ENCODE peak calls at places on chromosomes 13 and 19, in eight cellular contexts. D is WERI-Rb-1; Z is SK-N-MC; G is GM23248; C is fibroblast of mammary gland; Q is K562; Y is CD8-positive, alpha-beta T cell; A is CD8-positive, alpha-beta memory T cell. N is an unnamed sample.

GRCh38 chr13:33611016-33611805 is 206.7 kb upstream of the RFC3 start:
- DNase-seq in Q (no peak), Y (no peak), D (no peak), C (peak), G (no peak), Z (peak), A (no peak), N (no peak)

GRCh38 chr13:112756967-112757758 is 67.3 kb downstream of the ATP11A start:
- DNase-seq in D (no peak), C (peak), G (no peak), Y (no peak), A (no peak), Q (no peak), Z (no peak), N (no peak)

GRCh38 chr13:112010714-112011113 is 56.2 kb upstream of the SOX1 start:
- DNase-seq in D (no peak), Y (no peak), G (no peak), Z (no peak), Q (no peak), A (no peak), C (no peak), N (no peak)

GRCh38 chr19:19368087-19368486 is 37.4 kb upstream of the GATAD2A start:
- DNase-seq in A (no peak), C (no peak), G (no peak), Y (no peak), D (no peak), Z (no peak), Q (no peak), N (no peak)

GRCh38 chr13:26132756-26133155 is 80.9 kb upstream of the SHISA2 start:
- DNase-seq in D (peak), G (peak), A (no peak), Y (no peak), Q (no peak), C (peak), Z (peak), N (peak)

GRCh38 chr13:112029143-112029542 is 37.8 kb upstream of the SOX1 start:
- DNase-seq in A (no peak), Z (no peak), Y (no peak), G (no peak), Q (no peak), D (no peak), C (no peak), N (no peak)

GRCh38 chr13:45623516-45624090 is 8.1 kb upstream of the ERICH6B start:
- DNase-seq in C (peak), Y (no peak), G (peak), Z (no peak), D (no peak), Q (peak), A (no peak), N (peak)

GRCh38 chr13:112161441-112162301 is 94.7 kb downstream of the SOX1 start:
- DNase-seq in A (no peak), Q (no peak), Y (no peak), C (no peak), G (no peak), D (no peak), Z (no peak), N (no peak)

GRCh38 chr19:651991-652390 is 11.0 kb downstream of the RNF126 start:
- DNase-seq in D (no peak), G (no peak), Y (no peak), A (no peak), Z (no peak), Q (no peak), C (no peak), N (no peak)

GRCh38 chr19:23328211-23328610 is 67.1 kb downstream of the ZNF91 start:
- DNase-seq in Q (no peak), C (no peak), D (no peak), Y (no peak), Z (no peak), A (no peak), G (no peak), N (no peak)

GRCh38 chr19:45599286-45599685 is 2.7 kb downstream of the GPR4 start:
- DNase-seq in Y (no peak), Z (no peak), D (no peak), G (no peak), A (no peak), C (no peak), Q (no peak), N (no peak)

GRCh38 chr19:45595814-45596213 is 6.2 kb downstream of the GPR4 start:
- DNase-seq in Q (no peak), D (no peak), C (peak), G (peak), A (no peak), Z (no peak), Y (no peak), N (no peak)

GRCh38 chr19:45600340-45600885 is 1.6 kb downstream of the GPR4 start:
- DNase-seq in C (no peak), G (no peak), Q (no peak), A (no peak), D (no peak), Z (no peak), Y (no peak), N (no peak)

GRCh38 chr19:45598267-45599011 is 3.6 kb downstream of the GPR4 start:
- DNase-seq in Z (no peak), G (peak), C (peak), D (no peak), Q (no peak), Y (no peak), A (no peak), N (peak)

DNA sequence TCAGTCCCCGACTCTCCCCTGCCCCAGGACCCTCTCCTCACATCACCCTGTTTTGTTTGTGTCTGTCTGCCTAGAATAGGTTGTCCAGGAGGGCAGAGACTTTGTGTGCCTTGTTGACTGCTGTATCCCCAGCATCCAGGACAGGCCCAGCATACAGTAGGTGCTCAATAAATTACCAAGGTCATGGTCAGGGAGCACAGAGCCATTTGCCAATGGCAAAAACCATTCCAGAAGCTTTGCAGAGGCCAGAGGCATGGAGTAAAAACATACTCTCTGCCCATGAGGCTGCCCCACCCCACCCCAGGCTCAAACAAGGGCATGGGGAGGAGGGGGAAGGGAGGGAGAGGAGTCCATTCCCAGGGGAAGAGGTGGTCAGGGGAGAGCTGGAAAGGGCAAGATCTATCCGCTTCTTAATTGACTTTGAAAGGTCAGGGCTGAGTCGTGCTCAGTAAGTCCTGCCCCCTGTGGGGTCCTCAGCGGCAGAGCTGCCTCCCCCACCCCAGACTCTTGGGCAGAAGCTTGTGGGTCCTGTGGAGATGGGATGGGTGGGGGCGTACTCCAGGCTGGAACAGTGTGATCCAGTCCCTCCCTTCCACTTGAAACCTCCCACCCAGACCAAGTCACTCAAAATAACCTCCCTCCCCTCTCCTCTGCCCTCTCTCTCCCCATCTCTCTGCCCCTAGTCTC is 4.4 kb downstream of the GPR4 start:
- DNase-seq in D (no peak), Q (no peak), A (no peak), G (no peak), C (no peak), Z (no peak), Y (no peak), N (no peak)
- H3K4me3 ChIP-seq in D (no peak), Q (no peak), A (no peak), G (peak), C (no peak), Z (no peak), Y (no peak), N (peak)

GRCh38 chr13:75399879-75400217 is 82.1 kb downstream of the TBC1D4 start:
- DNase-seq in C (no peak), Y (no peak), G (no peak), Q (no peak), Z (no peak), A (no peak), D (no peak), N (no peak)

GRCh38 chr13:75405976-75406703 is 75.8 kb downstream of the TBC1D4 start:
- DNase-seq in C (peak), Q (no peak), A (no peak), D (no peak), Z (no peak), G (no peak), Y (no peak), N (no peak)

GRCh38 chr13:75404721-75405120 is 77.2 kb downstream of the TBC1D4 start:
- DNase-seq in D (no peak), Y (no peak), Z (no peak), G (no peak), C (no peak), Q (no peak), A (no peak), N (no peak)

GRCh38 chr13:75400775-75401174 is 81.2 kb downstream of the TBC1D4 start:
- DNase-seq in G (no peak), A (no peak), Q (no peak), Z (no peak), Y (no peak), C (no peak), D (no peak), N (no peak)

DNA sequence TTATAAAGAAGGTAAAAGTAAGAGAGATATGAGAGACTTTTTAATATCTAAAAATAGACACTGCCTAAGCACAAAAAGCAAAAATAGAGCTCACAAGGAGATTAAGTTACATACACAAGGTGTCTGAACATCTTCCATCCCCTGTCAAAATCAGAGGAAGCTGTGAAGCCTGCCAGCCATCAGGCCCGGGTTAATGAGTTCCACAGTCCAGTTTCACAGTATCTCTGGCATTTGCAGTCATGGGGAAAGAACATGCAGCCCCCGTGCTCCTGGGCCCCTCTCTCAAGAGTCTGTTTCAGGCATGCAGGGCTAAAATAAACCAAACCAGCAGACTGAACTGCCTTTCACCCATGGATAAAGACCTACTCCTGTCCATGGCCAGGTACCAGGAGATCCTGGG is 79.2 kb downstream of the TBC1D4 start:
- DNase-seq in A (no peak), Z (no peak), Q (no peak), Y (no peak), C (no peak), G (no peak), D (no peak), N (no peak)
- H3K4me3 ChIP-seq in A (no peak), Z (no peak), Q (no peak), Y (no peak), C (no peak), G (no peak), D (no peak), N (no peak)

DNA sequence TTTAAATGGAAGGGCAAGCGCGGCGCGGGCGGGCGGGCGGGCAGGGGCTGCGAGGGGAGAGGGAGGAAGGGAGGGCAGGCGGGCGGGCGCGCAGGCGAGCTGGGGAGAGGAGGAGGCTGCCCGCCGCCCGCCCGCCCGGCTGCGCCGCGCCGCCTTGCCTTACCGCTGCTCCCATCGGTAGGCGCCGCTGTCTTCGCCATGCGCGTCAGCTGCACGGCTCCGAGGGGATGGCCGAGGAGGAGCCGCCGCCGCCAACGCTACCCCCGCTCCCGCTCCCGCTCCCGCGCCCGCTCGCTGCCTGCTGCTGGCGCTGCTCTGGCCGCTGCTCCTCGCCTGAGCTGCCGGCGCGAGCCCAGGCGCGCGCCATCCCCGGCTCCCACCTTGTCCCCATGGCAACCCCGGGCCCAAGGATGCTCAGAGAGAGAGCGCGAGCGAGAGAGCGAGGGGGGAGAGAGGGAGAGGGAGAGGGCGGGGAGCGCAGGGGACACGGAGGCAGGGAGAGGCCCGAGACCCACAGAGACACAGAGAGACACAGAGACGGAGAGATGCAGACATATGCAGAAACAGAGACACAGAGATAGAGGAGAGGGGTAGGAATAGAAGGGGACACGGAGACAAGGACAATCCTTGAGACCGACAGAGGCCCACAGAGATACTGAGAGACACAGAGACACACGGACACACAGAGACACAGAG is 40.3 kb downstream of the DEDD2 start:
- DNase-seq in Q (peak), Z (no peak), A (peak), C (peak), Y (peak), G (peak), D (peak), N (peak)
- H3K4me3 ChIP-seq in Q (no peak), Z (peak), A (peak), C (no peak), Y (peak), G (peak), D (peak), N (peak)

GRCh38 chr19:7346488-7346971 is 2.2 kb upstream of the ARHGEF18 start:
- DNase-seq in Z (no peak), Q (no peak), Y (no peak), D (no peak), A (no peak), C (no peak), G (no peak), N (no peak)

GRCh38 chr19:7348587-7349230 is at the start of gene ARHGEF18:
- DNase-seq in D (no peak), Q (no peak), Z (no peak), G (no peak), A (peak), Y (peak), C (no peak), N (no peak)

GRCh38 chr19:7351861-7352260 is 3.1 kb downstream of the ARHGEF18 start:
- DNase-seq in Q (no peak), Z (no peak), Y (no peak), D (no peak), A (no peak), G (no peak), C (no peak), N (no peak)

GRCh38 chr19:7349231-7349591 is 474 bp downstream of the ARHGEF18 start:
- DNase-seq in Q (no peak), G (no peak), C (no peak), D (no peak), Y (no peak), A (no peak), Z (no peak), N (no peak)

GRCh38 chr19:7349961-7350711 is 1.4 kb downstream of the ARHGEF18 start:
- DNase-seq in Z (no peak), Y (peak), D (no peak), A (peak), Q (no peak), G (no peak), C (no peak), N (no peak)
- H3K4me3 ChIP-seq in Z (no peak), Y (peak), D (no peak), A (peak), Q (no peak), G (no peak), C (no peak), N (no peak)

DNA sequence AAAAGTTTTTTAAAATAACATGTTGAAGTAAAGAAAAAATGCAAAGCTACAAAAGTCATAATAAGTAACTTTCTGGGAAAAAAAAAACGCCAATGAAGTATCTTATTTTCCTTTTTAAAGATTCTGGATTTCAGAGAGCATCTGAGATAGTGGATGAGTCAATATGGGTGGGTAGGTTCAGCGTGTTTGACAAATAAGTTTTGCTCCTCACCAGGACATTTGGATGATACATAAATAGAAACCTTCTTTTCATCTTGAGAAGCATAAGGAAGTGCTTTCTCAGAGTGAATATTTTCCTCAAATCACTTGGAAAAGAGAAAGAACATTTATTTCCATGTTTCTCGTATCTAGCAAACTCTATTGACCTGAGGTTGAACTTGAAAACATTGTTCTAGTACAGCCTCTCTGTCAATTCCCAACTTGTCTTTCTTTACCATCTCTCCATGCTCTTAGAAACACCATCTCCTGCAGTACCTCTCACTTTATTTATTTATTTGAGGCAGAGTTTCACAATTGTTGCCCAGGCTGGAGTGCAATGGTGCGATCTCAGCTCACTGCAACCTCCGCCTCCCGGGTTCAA is 463.3 kb downstream of the KLF5 start:
- DNase-seq in G (peak), Y (no peak), C (peak), D (no peak), Z (no peak), Q (no peak), A (no peak), N (no peak)
- H3K4me3 ChIP-seq in G (no peak), Y (no peak), C (no peak), D (no peak), Z (no peak), Q (no peak), A (no peak), N (no peak)

DNA sequence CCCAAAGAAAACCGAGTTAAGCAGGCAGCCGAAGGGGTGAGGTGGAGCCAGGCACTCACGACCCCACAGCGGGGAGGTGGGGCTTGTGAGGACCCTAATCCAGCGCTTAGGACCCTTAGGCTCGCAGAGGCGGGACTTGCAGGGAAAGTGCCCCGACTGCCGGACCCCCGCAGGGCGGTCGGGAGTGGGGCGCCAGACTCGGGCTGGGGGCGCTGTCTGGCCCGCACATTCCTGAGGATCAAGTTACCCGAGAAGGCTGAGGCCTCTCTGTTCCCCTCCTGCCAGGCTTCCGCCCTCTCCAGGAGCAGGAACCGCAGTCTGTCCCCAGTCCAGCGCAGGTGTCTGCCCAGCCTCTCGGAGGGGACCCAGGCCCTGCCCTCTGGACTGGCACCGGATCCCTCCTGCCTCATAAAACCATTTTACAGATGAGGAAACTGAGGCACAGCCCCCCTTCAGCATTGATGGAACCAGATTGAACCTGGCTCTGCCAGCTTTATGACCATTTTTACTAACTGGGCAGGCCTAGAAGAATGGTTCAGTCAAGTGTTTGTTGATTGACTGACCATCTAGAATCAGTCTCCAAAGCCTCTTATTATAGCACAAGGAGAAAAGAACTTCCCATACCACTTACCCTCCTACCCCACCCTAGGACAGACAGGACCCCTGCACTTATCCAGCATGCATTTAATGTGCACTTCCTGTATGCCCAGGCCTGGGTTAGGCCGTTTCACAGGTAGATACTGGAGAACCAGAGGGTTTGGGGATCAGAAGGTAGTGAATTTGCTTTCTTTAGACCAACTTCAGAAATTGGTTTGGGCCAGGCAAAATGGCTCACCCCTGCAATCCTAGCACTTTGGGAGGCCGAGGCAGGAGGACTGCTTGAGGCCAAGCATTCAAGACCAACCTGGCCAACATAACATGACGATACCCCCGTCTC is 6.7 kb upstream of the JUND start:
- DNase-seq in Z (no peak), C (no peak), D (no peak), A (no peak), G (no peak), Q (no peak), Y (no peak), N (no peak)
- H3K4me3 ChIP-seq in Z (no peak), C (no peak), D (no peak), A (no peak), G (no peak), Q (no peak), Y (no peak), N (no peak)

GRCh38 chr19:7292352-7292949 is 1.8 kb downstream of the INSR start:
- DNase-seq in Q (no peak), Y (no peak), G (no peak), A (no peak), D (no peak), C (no peak), Z (no peak), N (no peak)
- H3K4me3 ChIP-seq in Q (no peak), Y (no peak), G (peak), A (no peak), D (no peak), C (no peak), Z (peak), N (peak)

GRCh38 chr19:3687774-3688706 is 12.2 kb downstream of the PIP5K1C start:
- DNase-seq in A (peak), Y (peak), Q (no peak), D (no peak), G (no peak), C (no peak), Z (no peak), N (no peak)
- H3K4me3 ChIP-seq in A (peak), Y (peak), Q (no peak), D (no peak), G (no peak), C (no peak), Z (no peak), N (no peak)